ENCODE peak calls at places on chromosomes 5 and 9, in eight cellular contexts. C is AG09309, I is PC-9, H is Peyer's patch, X is foreskin fibroblast, W is ascending aorta, N is PC-3, J is cardiac fibroblast. L is an unnamed sample.
A peak's percentile ranks its signal among the peaks of the same experiment; 100 is the strongest.

GRCh38 chr5:35813456-35813855 is 43.2 kb upstream of the IL7R start:
- DNase-seq in H (no peak), I (no peak), J (no peak), W (no peak), C (no peak), N (no peak), X (peak; percentile 43), L (no peak)

GRCh38 chr9:76905984-76906861 is at the start of gene PRUNE2:
- DNase-seq in N (peak; percentile 21), X (peak; percentile 89), H (peak; percentile 79), I (no peak), W (peak; percentile 95), J (peak; percentile 75), C (peak; percentile 4), L (peak; percentile 43)

GRCh38 chr9:114988962-114989599 is 58.7 kb upstream of the TNFSF8 start:
- DNase-seq in C (no peak), I (peak; percentile 68), J (peak; percentile 39), H (no peak), X (peak; percentile 34), W (no peak), N (peak; percentile 80), L (no peak)

GRCh38 chr5:103918668-103919367 is 356.2 kb upstream of the NUDT12 start:
- DNase-seq in N (no peak), H (no peak), X (no peak), J (peak; percentile 3), C (peak; percentile 80), W (no peak), I (no peak), L (peak; percentile 2)

GRCh38 chr9:135087489-135087791 is at the start of gene OLFM1:
- DNase-seq in C (no peak), H (peak; percentile 67), J (peak; percentile 68), N (peak; percentile 48), W (peak; percentile 72), X (peak; percentile 64), I (no peak), L (no peak)

GRCh38 chr9:9142001-9142400 is 1342.4 kb upstream of the DMAC1 start:
- DNase-seq in N (no peak), X (no peak), J (no peak), W (no peak), I (no peak), H (no peak), C (no peak), L (no peak)

GRCh38 chr5:137282216-137282615 is 216.9 kb downstream of the SPOCK1 start:
- DNase-seq in H (no peak), X (no peak), N (peak; percentile 59), J (peak; percentile 59), I (peak; percentile 61), W (no peak), C (no peak), L (no peak)

GRCh38 chr9:18824095-18824666 is 208.8 kb downstream of the SAXO1 start:
- DNase-seq in W (no peak), J (peak; percentile 20), H (no peak), C (no peak), I (no peak), X (no peak), N (peak; percentile 66), L (no peak)

GRCh38 chr5:156475831-156476551 is 149.0 kb downstream of the SGCD start:
- DNase-seq in H (no peak), X (peak; percentile 51), I (no peak), C (peak; percentile 80), N (no peak), W (peak; percentile 65), J (peak; percentile 70), L (peak; percentile 76)

GRCh38 chr5:180138976-180139730 is 67.6 kb upstream of the RNF130 start:
- DNase-seq in X (no peak), W (peak; percentile 39), N (no peak), J (no peak), H (no peak), I (no peak), C (no peak), L (no peak)

GRCh38 chr5:60526336-60526875 is 173.6 kb downstream of the DEPDC1B start:
- DNase-seq in J (no peak), H (no peak), W (no peak), N (no peak), I (no peak), X (no peak), C (no peak), L (no peak)

GRCh38 chr9:88966894-88967676 is 24.2 kb upstream of the S1PR3 start:
- DNase-seq in W (peak; percentile 38), N (no peak), J (no peak), C (no peak), H (no peak), X (no peak), I (no peak), L (no peak)

GRCh38 chr5:125198270-125198974 is 452.0 kb upstream of the ZNF608 start:
- DNase-seq in W (peak; percentile 68), J (peak; percentile 66), H (peak; percentile 77), C (peak; percentile 60), X (peak; percentile 90), N (no peak), I (no peak), L (peak; percentile 56)

GRCh38 chr9:91060520-91061343 is 259.1 kb downstream of the SYK start:
- DNase-seq in I (peak; percentile 93), J (peak; percentile 99), C (peak; percentile 96), N (peak; percentile 94), X (peak; percentile 95), H (no peak), W (peak; percentile 78), L (peak; percentile 97)

GRCh38 chr5:17340816-17341215 is 123.4 kb downstream of the BASP1 start:
- DNase-seq in X (no peak), I (peak; percentile 68), H (no peak), C (no peak), N (no peak), W (no peak), J (no peak), L (no peak)

GRCh38 chr5:151868451-151868850 is 56.2 kb downstream of the GLRA1 start:
- DNase-seq in I (no peak), X (no peak), J (no peak), C (no peak), H (no peak), N (no peak), W (no peak), L (no peak)

GRCh38 chr9:95462419-95463121 is 54.2 kb downstream of the PTCH1 start:
- DNase-seq in J (peak; percentile 79), I (no peak), H (peak; percentile 91), W (peak; percentile 70), X (peak; percentile 90), C (peak; percentile 55), N (no peak), L (peak; percentile 92)

GRCh38 chr5:134511796-134512660 is 13.4 kb upstream of the JADE2 start:
- DNase-seq in N (peak; percentile 53), I (peak; percentile 73), J (peak; percentile 74), C (no peak), W (peak; percentile 86), X (peak; percentile 79), H (peak; percentile 87), L (no peak)

GRCh38 chr5:73747696-73748380 is 121.8 kb downstream of the ARHGEF28 start:
- DNase-seq in J (peak; percentile 39), C (no peak), W (no peak), I (no peak), H (no peak), N (no peak), X (no peak), L (no peak)

GRCh38 chr9:130432796-130433167 is 12.0 kb upstream of the ASS1 start:
- DNase-seq in I (no peak), J (no peak), X (no peak), W (no peak), H (no peak), C (no peak), N (no peak), L (no peak)
- H3K4me3 ChIP-seq in I (no peak overlapping the region), J (no peak overlapping the region), X (no peak overlapping the region), W (peak overlapping the region; percentile 60), H (peak overlapping the region; percentile 41), C (no peak overlapping the region), N (peak overlapping the region; percentile 51), L (peak overlapping the region; percentile 18)

DNA sequence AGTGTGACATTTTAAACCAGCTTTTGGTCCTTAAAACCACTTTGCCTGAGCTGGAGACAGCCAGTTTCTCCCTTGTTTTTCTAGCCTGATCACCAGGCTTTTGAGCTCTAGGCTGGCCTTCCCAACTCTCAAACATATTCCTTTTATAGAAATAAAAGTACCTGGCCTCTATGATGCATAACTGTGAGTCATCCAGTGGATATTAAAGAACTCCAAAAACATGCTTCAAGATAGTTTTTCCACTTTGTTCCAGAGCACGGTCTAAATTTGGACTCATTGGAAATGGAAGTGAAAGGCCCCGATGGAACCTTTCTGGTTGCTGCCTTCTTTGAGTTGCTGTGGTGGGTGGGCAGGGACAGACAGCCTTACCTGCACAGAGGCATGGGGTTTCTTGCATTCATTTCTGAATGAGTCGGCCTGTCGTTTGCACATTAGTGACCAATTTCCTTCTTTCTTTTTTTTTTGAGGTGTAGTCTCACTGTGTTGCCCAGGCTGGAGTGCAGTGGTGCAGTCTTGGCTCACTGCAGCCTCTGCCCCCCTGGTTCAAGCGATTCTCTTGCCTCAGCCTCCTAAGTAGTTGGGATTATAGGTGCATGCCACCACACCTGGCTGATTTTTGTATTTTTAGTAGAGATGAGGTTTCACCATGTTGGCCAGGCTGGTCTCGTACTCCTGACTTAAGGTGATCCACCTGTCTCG is 43.1 kb downstream of the TRIO start:
- DNase-seq in X (no peak), C (no peak), J (peak; percentile 91), H (no peak), N (peak; percentile 95), I (peak; percentile 76), W (no peak), L (peak; percentile 36)
- H3K4me3 ChIP-seq in X (no peak overlapping the region), C (no peak overlapping the region), J (no peak overlapping the region), H (no peak overlapping the region), N (peak overlapping the region; percentile 46), I (peak overlapping the region; percentile 25), W (peak overlapping the region; percentile 52), L (no peak overlapping the region)

GRCh38 chr5:139341187-139341688 is 416 bp upstream of the PAIP2 start:
- DNase-seq in X (no peak), I (no peak), N (no peak), J (no peak), C (no peak), H (no peak), W (no peak), L (no peak)

GRCh38 chr5:139341689-139342422 is at the start of gene PAIP2:
- DNase-seq in X (peak; percentile 99), J (peak; percentile 98), N (peak; percentile 95), I (peak; percentile 89), W (peak; percentile 99), C (peak; percentile 86), H (peak; percentile 99), L (peak; percentile 95)

GRCh38 chr5:139344177-139344576 is 2.5 kb downstream of the PAIP2 start:
- DNase-seq in X (no peak), J (no peak), I (no peak), N (no peak), H (no peak), C (no peak), W (no peak), L (no peak)

GRCh38 chr5:139343476-139343875 is 1.8 kb downstream of the PAIP2 start:
- DNase-seq in W (no peak), H (no peak), N (no peak), J (no peak), X (no peak), C (no peak), I (no peak), L (no peak)

GRCh38 chr5:139342423-139342723 is 719 bp downstream of the PAIP2 start:
- DNase-seq in H (no peak), X (no peak), I (no peak), W (no peak), C (no peak), J (no peak), N (no peak), L (no peak)
- H3K4me3 ChIP-seq in H (peak overlapping the region; percentile 89), X (peak overlapping the region; percentile 69), I (peak overlapping the region; percentile 77), W (peak overlapping the region; percentile 97), C (peak overlapping the region; percentile 75), J (peak overlapping the region; percentile 98), N (peak overlapping the region; percentile 96), L (peak overlapping the region; percentile 100)

GRCh38 chr9:23829580-23830458 is 3.8 kb upstream of the ELAVL2 start:
- DNase-seq in H (no peak), X (no peak), I (no peak), J (peak; percentile 15), W (no peak), C (no peak), N (peak; percentile 54), L (no peak)
- H3K4me3 ChIP-seq in H (no peak overlapping the region), X (no peak overlapping the region), I (no peak overlapping the region), J (no peak overlapping the region), W (no peak overlapping the region), C (no peak overlapping the region), N (peak overlapping the region; percentile 58), L (no peak overlapping the region)